ENCODE peak calls at places on chromosomes 7 and 10, in ten cellular contexts. One of them, this sample, is unnamed.

GRCh38 chr10:100481462-100482081 is 18.8 kb downstream of the WNT8B start:
- DNase-seq in CD8-positive, alpha-beta T cell: peak
- DNase-seq in tibial nerve: peak
- DNase-seq in AG04450: peak
- DNase-seq in PC-9: peak
- DNase-seq in A549: peak
- DNase-seq in RWPE1: peak
- DNase-seq in uterus: peak
- DNase-seq in upper lobe of right lung: peak
- DNase-seq in right cardiac atrium: peak
- DNase-seq in this sample: peak

GRCh38 chr10:59580257-59580863 is 129.3 kb downstream of the SLC16A9 start:
- DNase-seq in upper lobe of right lung: no peak
- DNase-seq in CD8-positive, alpha-beta T cell: no peak
- DNase-seq in tibial nerve: no peak
- DNase-seq in RWPE1: peak
- DNase-seq in AG04450: peak
- DNase-seq in A549: peak
- DNase-seq in PC-9: no peak
- DNase-seq in right cardiac atrium: no peak
- DNase-seq in uterus: no peak
- DNase-seq in this sample: no peak

GRCh38 chr10:14382022-14382421 is 51.3 kb upstream of the FRMD4A start:
- DNase-seq in tibial nerve: no peak
- DNase-seq in upper lobe of right lung: no peak
- DNase-seq in RWPE1: no peak
- DNase-seq in uterus: no peak
- DNase-seq in PC-9: no peak
- DNase-seq in A549: no peak
- DNase-seq in CD8-positive, alpha-beta T cell: peak
- DNase-seq in right cardiac atrium: no peak
- DNase-seq in AG04450: peak
- DNase-seq in this sample: no peak

GRCh38 chr7:106285801-106286492 is 1.2 kb upstream of the NAMPT start:
- DNase-seq in tibial nerve: no peak
- DNase-seq in right cardiac atrium: no peak
- DNase-seq in uterus: peak
- DNase-seq in A549: no peak
- DNase-seq in upper lobe of right lung: no peak
- DNase-seq in PC-9: no peak
- DNase-seq in RWPE1: no peak
- DNase-seq in AG04450: no peak
- DNase-seq in CD8-positive, alpha-beta T cell: no peak
- DNase-seq in this sample: no peak

GRCh38 chr10:75203724-75204123 is 6.9 kb upstream of the VDAC2 start:
- DNase-seq in RWPE1: no peak
- DNase-seq in upper lobe of right lung: no peak
- DNase-seq in CD8-positive, alpha-beta T cell: no peak
- DNase-seq in right cardiac atrium: no peak
- DNase-seq in uterus: no peak
- DNase-seq in PC-9: no peak
- DNase-seq in A549: no peak
- DNase-seq in tibial nerve: no peak
- DNase-seq in AG04450: no peak
- DNase-seq in this sample: no peak

GRCh38 chr7:35035511-35035921 is 1.8 kb downstream of the DPY19L1 start:
- DNase-seq in CD8-positive, alpha-beta T cell: peak
- DNase-seq in A549: peak
- DNase-seq in uterus: no peak
- DNase-seq in RWPE1: peak
- DNase-seq in tibial nerve: no peak
- DNase-seq in right cardiac atrium: no peak
- DNase-seq in PC-9: peak
- DNase-seq in upper lobe of right lung: no peak
- DNase-seq in AG04450: no peak
- DNase-seq in this sample: no peak

GRCh38 chr10:91194497-91195179 is 25.8 kb upstream of the PCGF5 start:
- DNase-seq in right cardiac atrium: no peak
- DNase-seq in RWPE1: no peak
- DNase-seq in uterus: no peak
- DNase-seq in AG04450: no peak
- DNase-seq in A549: no peak
- DNase-seq in PC-9: no peak
- DNase-seq in tibial nerve: no peak
- DNase-seq in CD8-positive, alpha-beta T cell: no peak
- DNase-seq in upper lobe of right lung: no peak
- DNase-seq in this sample: no peak

GRCh38 chr7:77352688-77353406 is 63.3 kb downstream of the GSAP start:
- DNase-seq in PC-9: no peak
- DNase-seq in tibial nerve: no peak
- DNase-seq in A549: no peak
- DNase-seq in right cardiac atrium: no peak
- DNase-seq in CD8-positive, alpha-beta T cell: no peak
- DNase-seq in AG04450: no peak
- DNase-seq in upper lobe of right lung: no peak
- DNase-seq in uterus: no peak
- DNase-seq in RWPE1: no peak
- DNase-seq in this sample: no peak

GRCh38 chr7:24572421-24573007 is 738 bp upstream of the PALS2 start:
- DNase-seq in tibial nerve: peak
- DNase-seq in PC-9: peak
- DNase-seq in AG04450: no peak
- DNase-seq in CD8-positive, alpha-beta T cell: peak
- DNase-seq in right cardiac atrium: peak
- DNase-seq in A549: peak
- DNase-seq in uterus: peak
- DNase-seq in RWPE1: peak
- DNase-seq in upper lobe of right lung: peak
- DNase-seq in this sample: no peak

GRCh38 chr10:443459-443858 is 246.0 kb downstream of the DIP2C start:
- DNase-seq in uterus: no peak
- DNase-seq in upper lobe of right lung: no peak
- DNase-seq in tibial nerve: no peak
- DNase-seq in RWPE1: no peak
- DNase-seq in CD8-positive, alpha-beta T cell: no peak
- DNase-seq in AG04450: no peak
- DNase-seq in PC-9: no peak
- DNase-seq in right cardiac atrium: no peak
- DNase-seq in A549: no peak
- DNase-seq in this sample: no peak

GRCh38 chr10:101066890-101067355 is 5.1 kb downstream of the KAZALD1 start:
- DNase-seq in CD8-positive, alpha-beta T cell: no peak
- DNase-seq in uterus: no peak
- DNase-seq in AG04450: no peak
- DNase-seq in PC-9: peak
- DNase-seq in RWPE1: peak
- DNase-seq in tibial nerve: no peak
- DNase-seq in right cardiac atrium: peak
- DNase-seq in upper lobe of right lung: no peak
- DNase-seq in A549: peak
- DNase-seq in this sample: no peak

GRCh38 chr7:41979834-41980307 is 257.1 kb downstream of the GLI3 start:
- DNase-seq in PC-9: no peak
- DNase-seq in RWPE1: peak
- DNase-seq in upper lobe of right lung: no peak
- DNase-seq in AG04450: no peak
- DNase-seq in uterus: peak
- DNase-seq in tibial nerve: no peak
- DNase-seq in A549: peak
- DNase-seq in right cardiac atrium: no peak
- DNase-seq in CD8-positive, alpha-beta T cell: no peak
- DNase-seq in this sample: no peak

GRCh38 chr7:151382079-151382885 is 27.6 kb downstream of the WDR86 start:
- DNase-seq in PC-9: no peak
- DNase-seq in A549: no peak
- DNase-seq in AG04450: no peak
- DNase-seq in uterus: no peak
- DNase-seq in right cardiac atrium: no peak
- DNase-seq in tibial nerve: no peak
- DNase-seq in RWPE1: no peak
- DNase-seq in upper lobe of right lung: peak
- DNase-seq in CD8-positive, alpha-beta T cell: peak
- DNase-seq in this sample: no peak

GRCh38 chr10:74177140-74177677 is 26.2 kb downstream of the ADK start:
- DNase-seq in PC-9: peak
- DNase-seq in RWPE1: peak
- DNase-seq in CD8-positive, alpha-beta T cell: peak
- DNase-seq in right cardiac atrium: peak
- DNase-seq in AG04450: no peak
- DNase-seq in uterus: no peak
- DNase-seq in upper lobe of right lung: peak
- DNase-seq in tibial nerve: no peak
- DNase-seq in A549: no peak
- DNase-seq in this sample: no peak

GRCh38 chr7:84999450-84999849 is 187.4 kb downstream of the SEMA3D start:
- DNase-seq in upper lobe of right lung: no peak
- DNase-seq in CD8-positive, alpha-beta T cell: no peak
- DNase-seq in uterus: no peak
- DNase-seq in RWPE1: no peak
- DNase-seq in tibial nerve: no peak
- DNase-seq in AG04450: no peak
- DNase-seq in A549: no peak
- DNase-seq in PC-9: no peak
- DNase-seq in right cardiac atrium: no peak
- DNase-seq in this sample: no peak

DNA sequence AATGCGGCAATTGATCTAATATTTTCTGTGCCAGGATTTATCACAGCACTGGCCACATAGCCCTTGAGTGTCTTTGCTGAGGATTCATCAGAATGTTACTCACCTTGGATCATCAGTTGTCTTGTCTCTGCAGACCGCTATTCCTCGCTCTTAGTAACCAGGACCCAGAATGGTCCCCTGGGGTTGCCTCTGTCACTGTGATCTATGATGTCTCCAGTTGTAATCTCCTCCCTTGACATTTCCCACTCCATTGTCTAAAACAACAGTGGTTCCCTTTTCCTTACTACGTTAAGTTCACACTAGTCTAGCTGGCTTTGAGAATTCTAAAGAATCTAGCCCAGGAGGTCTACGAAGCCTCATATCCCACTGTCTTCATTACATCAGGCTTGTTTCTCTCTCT is 125.9 kb downstream of the CUBN start:
- DNase-seq in CD8-positive, alpha-beta T cell: no peak
- DNase-seq in right cardiac atrium: no peak
- DNase-seq in uterus: no peak
- DNase-seq in upper lobe of right lung: no peak
- DNase-seq in RWPE1: no peak
- DNase-seq in tibial nerve: no peak
- DNase-seq in A549: no peak
- DNase-seq in PC-9: no peak
- DNase-seq in AG04450: no peak
- DNase-seq in this sample: no peak
- H3K27ac ChIP-seq in CD8-positive, alpha-beta T cell: no peak
- H3K27ac ChIP-seq in right cardiac atrium: peak
- H3K27ac ChIP-seq in uterus: peak
- H3K27ac ChIP-seq in upper lobe of right lung: no peak
- H3K27ac ChIP-seq in RWPE1: no peak
- H3K27ac ChIP-seq in tibial nerve: peak
- H3K27ac ChIP-seq in A549: no peak
- H3K27ac ChIP-seq in PC-9: no peak
- H3K27ac ChIP-seq in AG04450: no peak
- H3K27ac ChIP-seq in this sample: no peak

GRCh38 chr10:33657154-33657900 is 322.9 kb upstream of the NRP1 start:
- DNase-seq in upper lobe of right lung: no peak
- DNase-seq in A549: no peak
- DNase-seq in CD8-positive, alpha-beta T cell: no peak
- DNase-seq in RWPE1: no peak
- DNase-seq in PC-9: no peak
- DNase-seq in right cardiac atrium: no peak
- DNase-seq in uterus: no peak
- DNase-seq in AG04450: no peak
- DNase-seq in tibial nerve: no peak
- DNase-seq in this sample: no peak
- H3K27ac ChIP-seq in upper lobe of right lung: no peak
- H3K27ac ChIP-seq in A549: peak
- H3K27ac ChIP-seq in CD8-positive, alpha-beta T cell: no peak
- H3K27ac ChIP-seq in RWPE1: no peak
- H3K27ac ChIP-seq in PC-9: no peak
- H3K27ac ChIP-seq in right cardiac atrium: no peak
- H3K27ac ChIP-seq in uterus: no peak
- H3K27ac ChIP-seq in AG04450: no peak
- H3K27ac ChIP-seq in tibial nerve: no peak
- H3K27ac ChIP-seq in this sample: no peak

DNA sequence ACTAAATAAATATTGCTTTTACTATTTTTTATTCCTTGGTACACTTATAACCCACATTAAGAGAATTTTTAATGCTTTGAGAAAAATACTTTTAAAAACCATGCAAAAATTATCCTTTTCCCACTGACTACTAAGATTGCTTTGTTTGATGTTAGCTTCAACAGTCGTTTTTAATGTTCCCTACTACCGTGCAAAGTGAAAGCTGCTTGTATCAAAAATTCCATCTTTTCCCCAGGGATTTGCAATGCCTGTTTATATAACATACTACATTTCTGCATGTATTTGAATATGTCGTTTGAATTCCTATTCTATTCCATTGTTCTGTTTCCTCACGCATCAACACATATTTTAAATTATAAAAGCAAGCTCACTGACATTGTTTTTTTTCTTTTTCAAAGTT is 54.4 kb downstream of the TFPI2 start:
- DNase-seq in AG04450: no peak
- DNase-seq in PC-9: no peak
- DNase-seq in RWPE1: no peak
- DNase-seq in tibial nerve: no peak
- DNase-seq in uterus: no peak
- DNase-seq in A549: no peak
- DNase-seq in upper lobe of right lung: no peak
- DNase-seq in right cardiac atrium: no peak
- DNase-seq in CD8-positive, alpha-beta T cell: no peak
- DNase-seq in this sample: no peak
- H3K27ac ChIP-seq in AG04450: no peak
- H3K27ac ChIP-seq in PC-9: no peak
- H3K27ac ChIP-seq in RWPE1: no peak
- H3K27ac ChIP-seq in tibial nerve: no peak
- H3K27ac ChIP-seq in uterus: no peak
- H3K27ac ChIP-seq in A549: no peak
- H3K27ac ChIP-seq in upper lobe of right lung: no peak
- H3K27ac ChIP-seq in right cardiac atrium: no peak
- H3K27ac ChIP-seq in CD8-positive, alpha-beta T cell: no peak
- H3K27ac ChIP-seq in this sample: no peak

DNA sequence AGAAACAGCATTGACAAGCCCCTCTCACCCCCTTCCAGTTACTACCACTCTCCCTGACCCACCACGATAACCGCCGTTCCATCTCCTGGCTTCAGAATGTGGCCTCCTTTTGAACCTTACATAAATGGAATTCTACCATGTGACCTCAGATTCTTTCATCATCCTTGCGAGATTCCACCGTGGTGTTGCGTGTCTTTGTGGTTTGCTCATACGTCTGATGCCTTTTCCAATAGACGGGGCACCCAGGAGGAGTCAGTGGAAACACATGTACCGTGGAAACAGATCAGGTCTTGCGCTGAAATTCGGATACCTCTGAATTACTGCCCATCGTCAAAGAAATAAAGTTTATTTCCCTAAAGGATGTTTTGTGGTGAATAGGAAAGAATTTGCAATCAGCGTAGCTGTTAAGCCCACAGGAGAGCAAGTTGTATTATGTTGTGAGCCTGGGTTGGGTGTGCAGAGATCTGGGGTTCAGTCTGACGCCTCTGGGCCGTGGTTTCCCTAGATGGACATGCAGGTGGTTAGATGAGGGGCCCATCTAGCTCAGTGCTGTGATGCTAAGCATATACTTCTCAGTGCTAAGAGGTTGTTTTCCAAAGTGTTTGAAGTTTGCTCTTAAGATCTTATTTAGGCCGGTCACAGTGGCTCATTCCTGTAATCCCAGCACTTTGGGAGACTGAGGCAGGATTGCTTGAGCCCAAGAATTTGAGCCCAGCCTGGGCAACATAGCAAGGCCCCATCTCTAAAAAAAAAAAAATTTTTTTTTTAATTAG is 29.1 kb downstream of the GTF2IRD1 start:
- DNase-seq in AG04450: peak
- DNase-seq in tibial nerve: no peak
- DNase-seq in A549: peak
- DNase-seq in uterus: peak
- DNase-seq in CD8-positive, alpha-beta T cell: no peak
- DNase-seq in right cardiac atrium: peak
- DNase-seq in PC-9: peak
- DNase-seq in upper lobe of right lung: no peak
- DNase-seq in RWPE1: peak
- DNase-seq in this sample: no peak
- H3K27ac ChIP-seq in AG04450: peak
- H3K27ac ChIP-seq in tibial nerve: peak
- H3K27ac ChIP-seq in A549: peak
- H3K27ac ChIP-seq in uterus: peak
- H3K27ac ChIP-seq in CD8-positive, alpha-beta T cell: no peak
- H3K27ac ChIP-seq in right cardiac atrium: peak
- H3K27ac ChIP-seq in PC-9: peak
- H3K27ac ChIP-seq in upper lobe of right lung: peak
- H3K27ac ChIP-seq in RWPE1: peak
- H3K27ac ChIP-seq in this sample: peak

This sample was measured in epithelial cell of prostate.